ENCODE peak calls at places on chromosomes 5 and 9, in five cellular contexts. A is mucosa of gallbladder; N is stimulated activated CD4-positive, alpha-beta T cell treated with anti-CD3 and anti-CD28 coated beads, Interleukin-12 subunit alpha, Interleukin-12 subunit beta, amount 100 ng/mL, for 48 hours; Z is KG1; C is GM12891. L is an unnamed sample.

GRCh38 chr5:133962801-133963476 is 5.5 kb downstream of the C5orf15 start:
- DNase-seq in A (no peak), N (no peak), Z (no peak), C (no peak), L (no peak)

GRCh38 chr9:131475956-131476776 is 26.6 kb upstream of the POMT1 start:
- DNase-seq in A (no peak), N (no peak), Z (no peak), C (no peak), L (peak)

GRCh38 chr9:69370430-69370829 is 45.4 kb downstream of the ENTREP1 start:
- DNase-seq in A (no peak), N (no peak), Z (no peak), C (no peak), L (no peak)

GRCh38 chr9:116580853-116581252 is 106.3 kb upstream of the TRIM32 start:
- DNase-seq in A (no peak), N (no peak), Z (no peak), C (no peak), L (no peak)

GRCh38 chr9:96651626-96652025 is 3.5 kb downstream of the PRXL2C start:
- DNase-seq in A (no peak), N (no peak), Z (peak), C (no peak), L (no peak)

GRCh38 chr5:90640484-90641059 is 82.0 kb downstream of the ADGRV1 start:
- DNase-seq in A (no peak), N (no peak), Z (no peak), C (no peak), L (no peak)

GRCh38 chr9:122053951-122054350 is 39.2 kb downstream of the TTLL11 start:
- DNase-seq in A (no peak), N (no peak), Z (no peak), C (no peak), L (no peak)

GRCh38 chr9:134637241-134637640 is 4.4 kb upstream of the COL5A1 start:
- DNase-seq in A (no peak), N (no peak), Z (no peak), C (no peak), L (no peak)

GRCh38 chr5:118698774-118699173 is 289.6 kb downstream of the DTWD2 start:
- DNase-seq in A (no peak), N (no peak), Z (no peak), C (no peak), L (no peak)

GRCh38 chr5:135993248-135993893 is 35.4 kb upstream of the TGFBI start:
- DNase-seq in A (no peak), N (no peak), Z (no peak), C (no peak), L (no peak)

GRCh38 chr9:118651511-118651910 is 717.7 kb downstream of the BRINP1 start:
- DNase-seq in A (no peak), N (no peak), Z (no peak), C (no peak), L (no peak)

GRCh38 chr9:122444366-122444765 is 33.4 kb downstream of the OR1J1 start:
- DNase-seq in A (no peak), N (no peak), Z (no peak), C (no peak), L (no peak)

GRCh38 chr5:119340597-119341218 is 15.1 kb upstream of the TNFAIP8 start:
- DNase-seq in A (no peak), N (no peak), Z (no peak), C (no peak), L (no peak)

GRCh38 chr5:9056046-9056445 is 489.8 kb downstream of the SEMA5A start:
- DNase-seq in A (no peak), N (no peak), Z (no peak), C (no peak), L (no peak)

GRCh38 chr9:23842531-23843129 is 16.6 kb upstream of the ELAVL2 start:
- DNase-seq in A (no peak), N (no peak), Z (no peak), C (no peak), L (no peak)

GRCh38 chr5:174872271-174872670 is 147.9 kb downstream of the MSX2 start:
- DNase-seq in A (no peak), N (no peak), Z (no peak), C (no peak), L (no peak)

GRCh38 chr5:122774861-122775712 is at the start of gene SNX2:
- DNase-seq in A (peak), N (peak), Z (peak), C (peak), L (peak)

GRCh38 chr5:36138900-36139683 is 12.6 kb downstream of the LMBRD2 start:
- DNase-seq in A (no peak), N (no peak), Z (no peak), C (no peak), L (no peak)

GRCh38 chr5:80098951-80099350 is 63.8 kb downstream of the THBS4 start:
- DNase-seq in A (no peak), N (no peak), Z (no peak), C (no peak), L (no peak)

GRCh38 chr9:129197978-129198736 is 20.1 kb upstream of the IER5L start:
- DNase-seq in A (no peak), N (no peak), Z (no peak), C (no peak), L (peak)